ENCODE peak calls at places on chromosome 6, in ten cellular contexts. V, S, I, J, F, Z, C, D, Q and B are unnamed samples.

GRCh38 chr6:3838992-3839867 is 9.9 kb upstream of the FAM50B start:
- DNase-seq in V (no peak), S (no peak), I (peak; percentile 6), J (peak; percentile 64), F (no peak), Z (no peak), C (no peak), D (no peak), Q (peak; percentile 78), B (no peak)

GRCh38 chr6:12601881-12602280 is 114.7 kb upstream of the PHACTR1 start:
- DNase-seq in V (no peak), S (no peak), I (no peak), J (peak; percentile 53), F (no peak), Z (no peak), C (no peak), D (no peak), Q (peak; percentile 38), B (no peak)

GRCh38 chr6:87825865-87826264 is 123.8 kb upstream of the AKIRIN2 start:
- DNase-seq in V (no peak), S (no peak), I (no peak), J (no peak), F (no peak), Z (no peak), C (no peak), D (no peak), Q (no peak), B (no peak)

GRCh38 chr6:170146640-170147039 is 144.2 kb downstream of the DLL1 start:
- DNase-seq in V (no peak), S (no peak), I (no peak), J (no peak), F (no peak), Z (no peak), C (no peak), D (no peak), Q (no peak), B (no peak)

GRCh38 chr6:52221302-52221701 is 23.0 kb downstream of the IL17F start:
- DNase-seq in V (no peak), S (no peak), I (no peak), J (no peak), F (no peak), Z (no peak), C (no peak), D (peak; percentile 71), Q (no peak), B (no peak)

GRCh38 chr6:124963416-124964083 is 1.3 kb downstream of the RNF217 start:
- DNase-seq in V (no peak), S (no peak), I (peak; percentile 16), J (peak; percentile 70), F (no peak), Z (no peak), C (no peak), D (no peak), Q (peak; percentile 79), B (no peak)

GRCh38 chr6:27837636-27838512 is 74.3 kb downstream of the OR2B2 start:
- DNase-seq in V (peak; percentile 98), S (peak; percentile 86), I (peak; percentile 88), J (peak; percentile 99), F (peak; percentile 98), Z (peak; percentile 24), C (peak; percentile 98), D (peak; percentile 87), Q (peak; percentile 99), B (peak; percentile 87)

GRCh38 chr6:83464741-83465140 is 33.9 kb upstream of the ME1 start:
- DNase-seq in V (no peak), S (no peak), I (no peak), J (no peak), F (no peak), Z (no peak), C (no peak), D (no peak), Q (no peak), B (no peak)

GRCh38 chr6:158207452-158207788 is 39.3 kb downstream of the GTF2H5 start:
- DNase-seq in V (no peak), S (no peak), I (no peak), J (peak; percentile 57), F (peak; percentile 83), Z (no peak), C (no peak), D (peak; percentile 56), Q (no peak), B (no peak)

GRCh38 chr6:16276991-16277981 is 38.9 kb downstream of the GMPR start:
- DNase-seq in V (no peak), S (no peak), I (peak; percentile 92), J (peak; percentile 94), F (peak; percentile 91), Z (peak; percentile 12), C (peak; percentile 74), D (peak; percentile 64), Q (peak; percentile 75), B (peak; percentile 66)

GRCh38 chr6:72287801-72288200 is 334.1 kb upstream of the KCNQ5 start:
- DNase-seq in V (no peak), S (no peak), I (no peak), J (peak; percentile 34), F (no peak), Z (no peak), C (no peak), D (no peak), Q (peak; percentile 43), B (peak; percentile 6)

GRCh38 chr6:144898052-144898689 is 613.0 kb downstream of the UTRN start:
- DNase-seq in V (no peak), S (no peak), I (no peak), J (peak; percentile 71), F (peak; percentile 42), Z (no peak), C (no peak), D (peak; percentile 14), Q (no peak), B (no peak)

GRCh38 chr6:139338845-139339244 is 35.6 kb downstream of the CITED2 start:
- DNase-seq in V (no peak), S (no peak), I (no peak), J (peak; percentile 54), F (no peak), Z (no peak), C (no peak), D (no peak), Q (peak; percentile 92), B (no peak)

GRCh38 chr6:56555438-56555872 is 87.2 kb downstream of the DST start:
- DNase-seq in V (no peak), S (no peak), I (no peak), J (peak; percentile 44), F (peak; percentile 71), Z (no peak), C (no peak), D (no peak), Q (no peak), B (no peak)

GRCh38 chr6:20178327-20178726 is 33.9 kb downstream of the MBOAT1 start:
- DNase-seq in V (no peak), S (no peak), I (no peak), J (no peak), F (no peak), Z (no peak), C (no peak), D (no peak), Q (no peak), B (no peak)

GRCh38 chr6:162344301-162344700 is 383.3 kb downstream of the PRKN start:
- DNase-seq in V (no peak), S (no peak), I (no peak), J (no peak), F (no peak), Z (no peak), C (no peak), D (no peak), Q (peak; percentile 56), B (no peak)

GRCh38 chr6:149176971-149177667 is 140.4 kb upstream of the TAB2 start:
- DNase-seq in V (peak; percentile 59), S (no peak), I (no peak), J (no peak), F (no peak), Z (no peak), C (no peak), D (no peak), Q (no peak), B (no peak)

GRCh38 chr6:160790028-160790792 is 88.2 kb downstream of the PLG start:
- DNase-seq in V (no peak), S (no peak), I (no peak), J (no peak), F (no peak), Z (no peak), C (no peak), D (peak; percentile 12), Q (no peak), B (no peak)

GRCh38 chr6:45775026-45775697 is 240.5 kb downstream of the CLIC5 start:
- DNase-seq in V (no peak), S (no peak), I (no peak), J (no peak), F (no peak), Z (no peak), C (no peak), D (no peak), Q (no peak), B (no peak)

GRCh38 chr6:159092631-159093030 is 47.8 kb upstream of the TAGAP start:
- DNase-seq in V (no peak), S (no peak), I (no peak), J (no peak), F (no peak), Z (no peak), C (no peak), D (no peak), Q (peak; percentile 19), B (no peak)

GRCh38 chr6:76435174-76435573 is 362.7 kb upstream of the IMPG1 start:
- DNase-seq in V (no peak), S (no peak), I (no peak), J (no peak), F (peak; percentile 0), Z (no peak), C (no peak), D (no peak), Q (no peak), B (no peak)

GRCh38 chr6:95286874-95287273 is 290.5 kb upstream of the MANEA start:
- DNase-seq in V (no peak), S (no peak), I (no peak), J (no peak), F (no peak), Z (no peak), C (peak; percentile 22), D (no peak), Q (no peak), B (no peak)

GRCh38 chr6:142444800-142445405 is 143.1 kb downstream of the ADGRG6 start:
- DNase-seq in V (no peak), S (no peak), I (no peak), J (peak; percentile 35), F (no peak), Z (no peak), C (no peak), D (no peak), Q (no peak), B (no peak)

GRCh38 chr6:106631356-106631755 is 2.0 kb downstream of the QRSL1 start:
- DNase-seq in V (no peak), S (no peak), I (no peak), J (peak; percentile 52), F (no peak), Z (no peak), C (no peak), D (no peak), Q (no peak), B (no peak)

GRCh38 chr6:118535176-118535844 is 12.8 kb upstream of the PLN start:
- DNase-seq in V (no peak), S (no peak), I (no peak), J (no peak), F (no peak), Z (no peak), C (no peak), D (peak; percentile 12), Q (no peak), B (no peak)

GRCh38 chr6:159716247-159717086 is 10.8 kb upstream of the WTAP start:
- DNase-seq in V (no peak), S (no peak), I (no peak), J (peak; percentile 96), F (peak; percentile 65), Z (no peak), C (no peak), D (no peak), Q (peak; percentile 99), B (no peak)

GRCh38 chr6:169132361-169132895 is 121.2 kb downstream of the THBS2 start:
- DNase-seq in V (no peak), S (no peak), I (no peak), J (no peak), F (no peak), Z (no peak), C (no peak), D (no peak), Q (no peak), B (no peak)